ENCODE peak calls at places on chromosomes 3 and 15, in five cellular contexts. O is prostate gland, A is heart left ventricle, W is gastrocnemius medialis, Q is body of pancreas. H is an unnamed sample.
A peak's percentile ranks its signal among the peaks of the same experiment; 100 is the strongest.

GRCh38 chr15:101204744-101205535 is 46.9 kb downstream of the CHSY1 start:
- DNase-seq in O (no peak), A (no peak), W (no peak), Q (no peak), H (no peak)

GRCh38 chr3:129182390-129183180 is 1.1 kb downstream of the CNBP start:
- DNase-seq in O (no peak), A (no peak), W (no peak), Q (no peak), H (no peak)

GRCh38 chr15:64048766-64049165 is 2.5 kb upstream of the DAPK2 start:
- DNase-seq in O (no peak), A (no peak), W (no peak), Q (no peak), H (no peak)

GRCh38 chr3:73614385-73614784 is 10.4 kb downstream of the PDZRN3 start:
- DNase-seq in O (peak; percentile 39), A (peak; percentile 46), W (peak; percentile 78), Q (peak; percentile 71), H (no peak)

GRCh38 chr3:161072076-161072697 is 33.0 kb downstream of the B3GALNT1 start:
- DNase-seq in O (no peak), A (no peak), W (no peak), Q (no peak), H (no peak)

GRCh38 chr3:113495035-113495434 is 19.9 kb downstream of the SPICE1 start:
- DNase-seq in O (peak; percentile 35), A (no peak), W (peak; percentile 21), Q (peak; percentile 46), H (no peak)

GRCh38 chr3:9008550-9009255 is 45.4 kb upstream of the RAD18 start:
- DNase-seq in O (no peak), A (no peak), W (no peak), Q (no peak), H (no peak)

GRCh38 chr3:33360136-33360825 is 79.9 kb downstream of the UBP1 start:
- DNase-seq in O (no peak), A (no peak), W (no peak), Q (no peak), H (no peak)

GRCh38 chr15:74200394-74200793 is 2.2 kb downstream of the STRA6 start:
- DNase-seq in O (peak; percentile 52), A (peak; percentile 51), W (peak; percentile 65), Q (peak; percentile 34), H (no peak)

GRCh38 chr3:174659516-174659915 is 199.6 kb upstream of the NAALADL2 start:
- DNase-seq in O (no peak), A (no peak), W (no peak), Q (no peak), H (no peak)

GRCh38 chr3:186425788-186426730 is 64.0 kb upstream of the DGKG start:
- DNase-seq in O (no peak), A (no peak), W (no peak), Q (no peak), H (no peak)

GRCh38 chr3:144362126-144362525 is 390.5 kb downstream of the DIPK2A start:
- DNase-seq in O (no peak), A (no peak), W (no peak), Q (no peak), H (no peak)
- H3K4me1 ChIP-seq in O (no peaks in the 10 kb centered on the region), A (no peaks in the 10 kb centered on the region), W (no peaks in the 10 kb centered on the region), Q (no peaks in the 10 kb centered on the region), H (no peaks in the 10 kb centered on the region)

GRCh38 chr15:55993111-55993803 is at the start of gene NEDD4:
- DNase-seq in O (peak; percentile 82), A (peak; percentile 91), W (peak; percentile 78), Q (peak; percentile 86), H (peak; percentile 79)
- TF ChIP-seq POLR2A in O (peak; percentile 39), A (no peak), W (peak; percentile 62), Q (peak; percentile 67), H (no peak)

GRCh38 chr15:39794970-39795369 is 12.3 kb upstream of the FSIP1 start:
- DNase-seq in O (no peak), A (no peak), W (no peak), Q (no peak), H (no peak)

GRCh38 chr15:39792954-39793353 is 10.3 kb upstream of the FSIP1 start:
- DNase-seq in O (no peak), A (no peak), W (no peak), Q (no peak), H (no peak)

GRCh38 chr15:39793923-39794322 is 11.3 kb upstream of the FSIP1 start:
- DNase-seq in O (no peak), A (no peak), W (no peak), Q (no peak), H (no peak)

GRCh38 chr15:39789736-39790135 is 7.1 kb upstream of the FSIP1 start:
- DNase-seq in O (no peak), A (no peak), W (no peak), Q (no peak), H (no peak)

DNA sequence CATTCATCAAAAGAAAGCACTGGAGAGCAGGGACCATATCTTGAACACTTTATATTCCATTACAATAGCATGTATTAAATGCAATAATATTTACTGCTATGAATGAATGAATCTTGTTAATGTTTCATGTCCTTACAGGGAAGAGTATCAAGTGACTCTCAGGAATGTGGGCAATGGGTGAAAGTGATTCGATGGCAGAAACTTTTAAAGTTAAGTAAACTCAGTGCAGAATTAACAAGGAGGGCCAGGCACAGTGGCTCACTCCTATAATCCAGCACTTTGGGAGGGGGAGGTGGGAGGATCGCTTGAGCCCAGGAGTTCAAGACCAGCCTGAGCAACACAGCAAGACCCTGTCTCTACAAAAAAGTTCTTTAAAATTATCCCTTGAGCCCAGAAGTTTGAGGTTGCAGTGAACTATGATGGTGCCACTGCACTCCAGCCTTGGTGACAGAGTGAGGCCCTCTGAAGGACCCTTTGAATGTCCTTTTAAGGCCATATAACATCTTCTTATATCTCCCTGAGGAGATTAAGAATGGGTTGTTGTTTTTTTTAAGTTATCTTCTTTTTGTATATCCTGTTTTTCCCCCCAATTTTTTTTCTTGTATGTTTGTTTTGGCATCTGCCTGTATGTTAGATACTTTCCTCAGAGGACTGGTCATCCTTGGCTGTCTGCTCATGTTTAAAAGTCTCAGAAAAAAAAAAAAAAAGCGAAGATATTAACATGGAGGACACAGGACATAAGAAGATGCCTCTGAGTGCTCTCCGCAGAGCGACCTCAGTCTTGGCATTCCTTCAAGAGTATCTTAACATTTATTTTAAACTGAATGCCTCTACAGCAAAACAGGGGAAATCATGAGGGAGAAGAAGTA is 9.6 kb upstream of the FSIP1 start:
- DNase-seq in O (no peak), A (no peak), W (no peak), Q (no peak), H (no peak)
- H3K27ac ChIP-seq in O (no peak overlapping the region), A (peak overlapping the region; percentile 56), W (no peak overlapping the region), Q (no peak overlapping the region), H (no peak overlapping the region)

GRCh38 chr3:69777582-69777967 is 38.3 kb downstream of the MITF start:
- DNase-seq in O (no peak), A (no peak), W (no peak), Q (no peak), H (no peak)

GRCh38 chr3:69785769-69786311 is 46.6 kb downstream of the MITF start:
- DNase-seq in O (no peak), A (no peak), W (no peak), Q (no peak), H (no peak)

GRCh38 chr3:69776926-69777581 is 37.8 kb downstream of the MITF start:
- DNase-seq in O (no peak), A (no peak), W (no peak), Q (no peak), H (no peak)

GRCh38 chr3:69784854-69785523 is 45.7 kb downstream of the MITF start:
- DNase-seq in O (no peak), A (peak; percentile 81), W (peak; percentile 84), Q (peak; percentile 20), H (no peak)

GRCh38 chr3:69781593-69781992 is 42.3 kb downstream of the MITF start:
- DNase-seq in O (no peak), A (no peak), W (no peak), Q (no peak), H (no peak)
- H3K4me1 ChIP-seq in O (no peaks in the 10 kb centered on the region), A (peaks cover 65% of the 10 kb centered on the region), W (peaks cover 60% of the 10 kb centered on the region), Q (peaks cover 9% of the 10 kb centered on the region), H (peaks cover 45% of the 10 kb centered on the region)

GRCh38 chr15:72919936-72920455 is 132.3 kb upstream of the NEO1 start:
- DNase-seq in O (no peak), A (no peak), W (no peak), Q (no peak), H (no peak)

GRCh38 chr15:72911658-72912057 is 128.1 kb upstream of the ADPGK start:
- DNase-seq in O (no peak), A (no peak), W (no peak), Q (no peak), H (no peak)

GRCh38 chr15:72912121-72912520 is 128.6 kb upstream of the ADPGK start:
- DNase-seq in O (no peak), A (no peak), W (no peak), Q (no peak), H (no peak)

GRCh38 chr15:72916939-72917338 is 133.4 kb upstream of the ADPGK start:
- DNase-seq in O (no peak), A (no peak), W (no peak), Q (no peak), H (no peak)

GRCh38 chr15:72915843-72916242 is 132.3 kb upstream of the ADPGK start:
- DNase-seq in O (no peak), A (no peak), W (no peak), Q (no peak), H (no peak)
- TF ChIP-seq POLR2A in O (no peak), A (no peak), W (no peak), Q (no peak), H (no peak)

DNA sequence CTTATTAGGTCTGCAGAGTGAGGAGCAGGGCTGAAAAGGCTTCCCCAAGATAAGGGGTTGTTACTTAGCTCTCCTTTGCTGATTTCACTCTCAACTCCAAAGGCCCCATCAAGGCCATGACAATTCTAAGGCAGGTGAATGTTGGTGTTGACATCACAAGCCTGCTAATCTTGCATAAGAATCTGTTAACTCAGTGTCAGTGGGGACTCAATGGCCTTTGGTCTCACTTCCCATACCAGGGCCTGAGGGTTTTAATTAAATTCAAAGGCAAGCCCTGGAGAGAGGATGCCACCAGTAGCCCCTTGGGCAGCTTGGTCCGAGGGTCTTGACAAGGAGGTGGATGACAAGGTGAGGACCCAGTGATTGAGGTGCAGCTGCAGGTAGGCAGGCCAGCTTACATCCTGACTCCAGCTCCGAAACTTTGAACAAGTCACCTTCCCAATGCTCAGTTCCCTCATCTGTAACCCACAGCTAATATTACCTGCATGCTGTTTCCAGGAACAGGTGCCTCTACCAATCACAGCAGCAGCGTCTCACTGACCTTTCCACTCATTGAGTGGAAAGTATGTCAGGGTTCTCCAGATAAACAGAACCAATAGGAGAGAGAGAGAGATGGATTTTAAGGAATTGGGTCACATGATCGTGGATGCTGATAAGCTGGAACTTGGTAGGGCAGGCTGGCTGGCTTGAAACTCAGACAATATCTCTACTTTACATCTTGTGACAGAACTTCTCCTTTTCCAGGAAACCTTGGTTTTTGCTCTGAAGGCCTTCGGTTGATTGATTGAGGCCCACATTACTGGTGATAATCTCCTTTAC is 9.2 kb upstream of the ALAS1 start:
- DNase-seq in O (no peak), A (no peak), W (no peak), Q (no peak), H (peak; percentile 56)
- H3K27ac ChIP-seq in O (no peak overlapping the region), A (no peak overlapping the region), W (no peak overlapping the region), Q (no peak overlapping the region), H (peak overlapping the region; percentile 71)

GRCh38 chr15:88267720-88268119 is 11.2 kb upstream of the NTRK3 start:
- DNase-seq in O (no peak), A (no peak), W (no peak), Q (no peak), H (no peak)
- H3K4me1 ChIP-seq in O (no peaks in the 10 kb centered on the region), A (peaks cover 7% of the 10 kb centered on the region), W (no peaks in the 10 kb centered on the region), Q (no peaks in the 10 kb centered on the region), H (no peaks in the 10 kb centered on the region)

GRCh38 chr15:43792761-43793493 is 807 bp downstream of the SERF2 start:
- DNase-seq in O (no peak), A (peak; percentile 67), W (peak; percentile 68), Q (peak; percentile 46), H (no peak)
- TF ChIP-seq POLR2A in O (peak; percentile 52), A (no peak), W (peak; percentile 11), Q (peak; percentile 15), H (no peak)

H was measured in stomach.